ENCODE peak calls at places on chromosome 7, in four cellular contexts. E, F, O and H are unnamed samples.

GRCh38 chr7:100162874-100163533 is 4.5 kb upstream of the TRAPPC14 start:
- DNase-seq in E (no peak), F (no peak), O (peak), H (no peak)

GRCh38 chr7:99197498-99197897 is 10.4 kb downstream of the KPNA7 start:
- DNase-seq in E (no peak), O (no peak), F (no peak), H (no peak)

GRCh38 chr7:81600608-81601007 is 169.2 kb downstream of the HGF start:
- DNase-seq in O (no peak), E (peak), F (no peak), H (no peak)

GRCh38 chr7:105885386-105886111 is 9.2 kb upstream of the ATXN7L1 start:
- DNase-seq in F (peak), E (no peak), O (no peak), H (no peak)

GRCh38 chr7:38682602-38683001 is 51.4 kb upstream of the AMPH start:
- DNase-seq in E (no peak), O (no peak), F (peak), H (no peak)

GRCh38 chr7:18212788-18213187 is 185.1 kb upstream of the PRPS1L1 start:
- DNase-seq in O (no peak), F (peak), E (peak), H (no peak)

GRCh38 chr7:159025161-159025779 is 119.4 kb downstream of the VIPR2 start:
- DNase-seq in O (no peak), F (no peak), E (no peak), H (no peak)

GRCh38 chr7:64101126-64101942 is 56.1 kb downstream of the ZNF727 start:
- DNase-seq in O (no peak), F (no peak), E (no peak), H (no peak)

GRCh38 chr7:33719059-33719581 is 186.2 kb upstream of the BMPER start:
- DNase-seq in O (no peak), F (no peak), E (no peak), H (peak)

GRCh38 chr7:44967571-44968446 is 11.0 kb downstream of the MYO1G start:
- DNase-seq in O (no peak), E (no peak), F (no peak), H (no peak)

GRCh38 chr7:55119571-55119970 is 100.8 kb downstream of the EGFR start:
- DNase-seq in E (no peak), O (no peak), F (no peak), H (no peak)